ENCODE peak calls at places on chromosomes 3 and 15, in nine cellular contexts. H is lower leg skin, W is transverse colon, Z is body of pancreas, J is adrenal gland, T is GM12892, B is IMR-90, Q is sigmoid colon, O is A549. A is an unnamed sample.

GRCh38 chr15:76197703-76198455 is 113.4 kb downstream of the ETFA start:
- DNase-seq in J (no peak), B (no peak), T (no peak), Q (peak), O (no peak), H (no peak), Z (no peak), W (peak), A (no peak)

GRCh38 chr15:41945221-41945620 is 27.1 kb downstream of the EHD4 start:
- DNase-seq in Q (no peak), T (no peak), Z (no peak), H (no peak), B (no peak), O (no peak), W (no peak), J (no peak), A (no peak)

GRCh38 chr3:79765854-79766253 is 1.9 kb downstream of the ROBO1 start:
- DNase-seq in B (no peak), Q (no peak), O (no peak), T (no peak), J (no peak), W (no peak), Z (no peak), H (no peak), A (no peak)

GRCh38 chr3:101829066-101829830 is 20.1 kb upstream of the NFKBIZ start:
- DNase-seq in O (no peak), Z (peak), Q (peak), H (peak), J (peak), W (peak), B (peak), T (no peak), A (no peak)

GRCh38 chr15:98946301-98947255 is 61.0 kb downstream of the PGPEP1L start:
- DNase-seq in O (no peak), Z (peak), J (peak), H (no peak), B (peak), W (no peak), Q (peak), T (no peak), A (no peak)

GRCh38 chr3:110816008-110816407 is 255.6 kb upstream of the NECTIN3 start:
- DNase-seq in T (no peak), O (no peak), Q (no peak), J (no peak), Z (no peak), W (no peak), H (no peak), B (peak), A (no peak)

GRCh38 chr15:80659375-80659774 is 35.7 kb upstream of the ABHD17C start:
- DNase-seq in B (no peak), O (no peak), J (no peak), W (no peak), Z (no peak), H (no peak), Q (no peak), T (no peak), A (no peak)

GRCh38 chr3:127712461-127712860 is 39.7 kb downstream of the ABTB1 start:
- DNase-seq in W (no peak), J (no peak), Q (peak), Z (no peak), H (no peak), T (no peak), O (no peak), B (no peak), A (no peak)

GRCh38 chr3:159322322-159322939 is 520.6 kb downstream of the MFSD1 start:
- DNase-seq in H (no peak), T (peak), Q (no peak), W (peak), J (peak), Z (peak), O (peak), B (peak), A (peak)

GRCh38 chr3:129315386-129315991 is 36.8 kb downstream of the HMCES start:
- DNase-seq in B (peak), W (peak), Q (peak), T (no peak), H (peak), Z (peak), O (peak), J (peak), A (peak)

GRCh38 chr3:151386063-151386462 is 1.5 kb upstream of the P2RY12 start:
- DNase-seq in H (no peak), O (no peak), T (no peak), J (no peak), B (no peak), Q (no peak), Z (no peak), W (no peak), A (no peak)

GRCh38 chr15:68429691-68430470 is 2.1 kb downstream of the ITGA11 start:
- DNase-seq in Q (no peak), Z (no peak), H (no peak), W (no peak), O (no peak), T (no peak), B (no peak), J (no peak), A (no peak)

GRCh38 chr3:38140326-38141172 is 2.1 kb downstream of the MYD88 start:
- DNase-seq in O (no peak), H (no peak), Q (no peak), W (no peak), T (no peak), Z (no peak), J (no peak), B (no peak), A (no peak)

GRCh38 chr3:31917303-31917903 is 63.7 kb downstream of the OSBPL10 start:
- DNase-seq in Q (no peak), W (no peak), H (no peak), B (no peak), Z (no peak), J (no peak), T (no peak), O (no peak), A (no peak)

GRCh38 chr15:75531041-75531450 is 48.1 kb downstream of the PTPN9 start:
- DNase-seq in W (peak), Z (peak), Q (peak), B (peak), J (peak), O (no peak), H (peak), T (no peak), A (no peak)

GRCh38 chr3:196180346-196180745 is 30.9 kb downstream of the ZDHHC19 start:
- DNase-seq in H (no peak), W (no peak), Q (no peak), Z (no peak), O (no peak), B (no peak), T (no peak), J (no peak), A (no peak)

GRCh38 chr3:196178993-196179379 is 32.2 kb downstream of the ZDHHC19 start:
- DNase-seq in W (no peak), B (no peak), T (no peak), Z (no peak), O (no peak), H (no peak), J (no peak), Q (no peak), A (no peak)

GRCh38 chr3:196181127-196181546 is 30.1 kb downstream of the ZDHHC19 start:
- DNase-seq in Z (no peak), B (no peak), Q (no peak), W (no peak), H (no peak), J (no peak), O (no peak), T (no peak), A (peak)

GRCh38 chr3:196177967-196178366 is 33.2 kb downstream of the ZDHHC19 start:
- DNase-seq in Q (no peak), B (no peak), Z (no peak), O (no peak), H (no peak), W (peak), J (no peak), T (no peak), A (no peak)

DNA sequence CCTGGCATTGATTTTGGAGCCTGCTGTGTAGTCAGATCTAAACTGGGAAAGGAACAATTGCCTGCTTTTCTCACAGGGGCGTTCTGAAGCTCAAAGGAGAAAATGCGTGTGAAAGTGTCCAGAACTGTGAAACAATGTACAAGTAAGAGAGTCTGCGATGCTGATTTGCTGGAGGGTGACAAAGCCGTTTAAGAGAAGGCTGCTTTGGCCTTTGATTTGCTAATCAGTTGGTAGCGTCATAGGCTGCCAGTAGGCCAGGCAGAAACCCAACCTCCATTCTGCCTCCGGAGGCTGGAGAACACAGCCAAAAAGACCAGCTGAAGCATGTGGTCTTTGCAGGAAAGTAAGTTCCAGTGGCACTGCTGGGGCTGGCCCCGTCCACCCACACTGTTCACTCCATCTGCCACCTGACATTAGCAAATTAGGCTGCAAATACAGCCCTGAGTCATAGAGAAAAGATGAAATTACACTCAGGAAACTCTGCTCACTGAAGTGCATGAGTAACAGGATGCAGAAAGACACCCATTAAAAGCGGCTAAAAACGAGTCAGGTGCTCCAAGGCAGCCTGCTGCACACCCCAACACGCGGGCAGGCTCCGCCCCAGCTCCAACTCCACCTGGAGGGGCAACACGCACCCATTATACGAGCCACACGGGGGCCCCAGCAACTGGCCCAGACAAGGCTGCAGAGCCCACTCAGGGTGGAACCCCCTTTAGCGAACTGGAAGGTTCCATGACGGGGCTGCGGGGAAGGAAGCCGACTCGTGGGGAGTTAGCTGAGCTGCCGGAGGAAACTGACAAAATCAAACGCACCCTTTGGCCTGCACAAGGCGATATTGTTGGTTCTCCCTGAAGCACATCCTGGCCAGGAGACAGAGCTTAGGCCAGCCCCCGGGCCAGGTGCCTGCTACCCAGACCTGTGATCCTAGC is 31.6 kb downstream of the ZDHHC19 start:
- DNase-seq in W (peak), O (no peak), J (no peak), Q (no peak), H (no peak), T (peak), B (peak), Z (no peak), A (peak)
- TF ChIP-seq POLR2A in W (peak), O (no peak), J (no peak), Q (no peak), H (no peak), T (peak), B (no peak), Z (no peak), A (peak)

GRCh38 chr15:78437762-78438594 is at the start of gene IREB2:
- DNase-seq in B (peak), Q (peak), H (peak), J (peak), W (peak), O (peak), Z (peak), T (peak), A (peak)
- TF ChIP-seq POLR2A in B (peak), Q (peak), H (no peak), J (peak), W (peak), O (peak), Z (peak), T (peak), A (peak)

GRCh38 chr3:184360834-184361531 is 422 bp downstream of the CLCN2 start:
- DNase-seq in T (no peak), B (no peak), Z (no peak), H (no peak), Q (no peak), J (no peak), W (no peak), O (no peak), A (no peak)

GRCh38 chr3:184361932-184362667 is 590 bp downstream of the POLR2H start:
- DNase-seq in B (peak), Z (peak), J (peak), O (peak), W (peak), Q (peak), H (peak), T (no peak), A (peak)

GRCh38 chr3:184361532-184361931 is at the start of the genes CLCN2 and POLR2H:
- DNase-seq in B (peak), T (no peak), O (peak), H (no peak), J (peak), W (peak), Z (peak), Q (no peak), A (peak)

GRCh38 chr3:184360070-184360833 is 1.2 kb downstream of the CLCN2 start:
- DNase-seq in H (no peak), T (no peak), Q (no peak), J (no peak), B (no peak), O (no peak), Z (no peak), W (no peak), A (no peak)

GRCh38 chr3:184362668-184363540 is 1.4 kb downstream of the POLR2H start:
- DNase-seq in J (peak), Z (peak), Q (peak), W (peak), B (peak), O (peak), T (peak), H (peak), A (peak)
- TF ChIP-seq POLR2A in J (peak), Z (peak), Q (peak), W (peak), B (peak), O (peak), T (peak), H (no peak), A (peak)

GRCh38 chr3:126539558-126540250 is 15.7 kb downstream of the CHST13 start:
- DNase-seq in W (peak), Z (peak), J (no peak), Q (peak), H (no peak), O (no peak), T (no peak), B (no peak), A (no peak)

GRCh38 chr3:126540342-126540849 is 16.4 kb downstream of the CHST13 start:
- DNase-seq in H (no peak), B (peak), W (peak), O (peak), J (peak), T (no peak), Z (peak), Q (peak), A (peak)

GRCh38 chr3:126541628-126542339 is 16.9 kb downstream of the C3orf22 start:
- DNase-seq in J (no peak), Q (peak), Z (peak), B (no peak), W (peak), O (no peak), H (no peak), T (no peak), A (no peak)

GRCh38 chr3:126542340-126543241 is 16.1 kb downstream of the C3orf22 start:
- DNase-seq in Q (peak), O (no peak), B (no peak), Z (peak), T (no peak), J (no peak), W (peak), H (no peak), A (no peak)

GRCh38 chr3:126540946-126541627 is 17.1 kb downstream of the CHST13 start:
- DNase-seq in Q (peak), B (no peak), J (no peak), T (no peak), Z (peak), O (no peak), W (peak), H (no peak), A (peak)
- TF ChIP-seq POLR2A in Q (no peak), B (no peak), J (no peak), T (no peak), Z (no peak), O (no peak), W (no peak), H (no peak), A (no peak)

DNA sequence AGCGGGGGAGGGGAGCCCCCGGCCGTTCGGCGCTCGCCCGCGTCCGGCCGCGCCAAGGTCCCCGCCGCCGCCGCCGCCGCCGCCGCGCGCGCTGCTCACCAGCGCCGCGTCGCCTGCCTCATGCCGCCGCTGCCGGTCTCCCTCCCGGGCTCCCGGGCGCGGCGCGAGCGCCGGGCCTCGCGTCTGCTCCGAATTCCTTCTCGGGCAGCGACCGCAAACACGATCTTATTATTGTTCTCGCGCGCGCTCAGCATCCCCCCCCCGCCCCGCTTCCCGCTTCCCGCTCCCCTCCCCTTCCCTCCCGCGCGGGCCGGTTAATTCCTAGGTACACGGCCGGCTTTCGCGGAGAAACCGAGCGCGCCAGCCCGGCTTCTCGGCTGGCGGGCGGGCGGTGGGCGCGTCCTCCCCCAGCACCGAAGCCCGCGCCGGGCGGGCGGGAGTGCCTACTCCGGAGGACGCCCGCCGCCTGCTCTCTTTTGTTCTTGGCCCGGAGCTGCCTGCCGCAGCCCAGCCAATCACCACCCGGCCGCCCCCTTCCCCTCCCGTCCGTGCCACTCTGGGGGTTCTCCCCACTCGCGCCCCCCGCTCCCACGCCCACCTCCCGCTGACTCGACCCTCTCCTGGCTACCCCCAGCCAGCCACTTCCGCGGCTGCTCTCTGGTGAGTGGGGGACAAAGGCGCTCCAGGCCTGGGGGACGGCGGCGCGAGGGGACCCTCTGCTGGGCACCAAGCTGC is at the start of gene HDGFL3:
- DNase-seq in W (peak), Z (peak), J (peak), T (peak), H (no peak), Q (peak), O (peak), B (peak), A (peak)
- TF ChIP-seq POLR2A in W (no peak), Z (no peak), J (no peak), T (peak), H (no peak), Q (no peak), O (peak), B (peak), A (no peak)

GRCh38 chr15:51736646-51737537 is 563 bp downstream of the LYSMD2 start:
- DNase-seq in Z (peak), B (no peak), Q (peak), W (peak), J (peak), H (peak), O (peak), T (peak), A (peak)
- TF ChIP-seq POLR2A in Z (no peak), B (no peak), Q (no peak), W (no peak), J (no peak), H (no peak), O (no peak), T (no peak), A (peak)

GRCh38 chr3:14477311-14477935 is 62.7 kb downstream of the GRIP2 start:
- DNase-seq in B (no peak), Z (no peak), Q (no peak), W (no peak), H (no peak), O (no peak), J (no peak), T (no peak), A (no peak)
- TF ChIP-seq POLR2A in B (no peak), Z (no peak), Q (no peak), W (no peak), H (no peak), O (no peak), J (no peak), T (no peak), A (no peak)

DNA sequence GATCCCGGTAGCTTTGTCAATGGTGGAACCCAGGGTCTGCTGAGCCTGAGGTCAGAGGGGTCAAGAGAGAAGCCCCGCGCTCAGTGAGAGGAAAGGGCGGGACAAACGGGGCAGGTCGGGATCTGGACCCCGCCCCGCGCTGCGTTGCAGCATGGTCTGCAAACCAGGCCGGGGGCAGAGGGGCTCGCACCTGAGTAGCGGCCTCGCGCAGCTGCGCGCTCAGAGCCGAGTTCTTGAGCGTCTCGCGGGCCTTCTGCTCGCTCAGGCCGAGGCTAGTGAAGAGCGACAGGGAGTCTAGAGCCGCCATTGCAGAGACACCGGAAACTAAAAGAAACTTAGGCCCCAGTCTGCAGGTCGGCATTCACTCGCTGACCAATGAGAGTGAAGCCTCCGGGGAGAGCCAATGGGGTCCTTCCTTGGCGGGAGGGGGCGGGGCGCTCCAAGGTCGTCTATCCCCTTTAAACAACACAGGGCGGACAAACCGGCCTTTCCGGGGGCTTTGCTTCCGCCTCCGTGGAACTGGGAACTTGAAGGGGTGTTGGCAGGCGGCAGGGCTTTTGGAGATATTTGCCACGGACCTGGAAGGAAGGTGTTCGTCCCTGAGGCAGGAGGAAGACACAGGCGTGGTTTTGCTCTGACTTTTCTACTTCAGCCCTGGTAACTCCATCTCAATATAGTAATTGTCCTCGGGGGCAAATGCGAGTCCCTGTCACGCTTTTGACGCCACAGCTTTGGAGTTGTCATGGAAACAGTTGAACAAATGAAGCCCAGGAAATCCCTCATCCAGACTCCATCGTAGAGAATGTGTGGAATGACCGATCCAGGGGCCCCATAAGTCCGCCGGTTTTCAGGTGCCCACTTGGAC is at the start of gene QARS1:
- DNase-seq in H (peak), W (peak), O (peak), Z (peak), J (peak), T (peak), Q (peak), B (peak), A (peak)
- TF ChIP-seq POLR2A in H (no peak), W (peak), O (peak), Z (peak), J (peak), T (peak), Q (peak), B (peak), A (peak)